ENCODE peak calls at places on chromosomes 12 and 14, in eight cellular contexts. One of them, this sample, is unnamed.

GRCh38 chr12:132359551-132359950 is 30.2 kb upstream of the GALNT9 start:
- DNase-seq in NCI-H774: no peak
- DNase-seq in CD8-positive, alpha-beta memory T cell: no peak
- DNase-seq in left cardiac atrium: peak; percentile 3
- DNase-seq in T-helper 2 cell: no peak
- DNase-seq in C1 segment of cervical spinal cord: no peak
- DNase-seq in CD8-positive, alpha-beta T cell: no peak
- DNase-seq in upper lobe of left lung: no peak
- DNase-seq in this sample: no peak

GRCh38 chr12:49637401-49637800 is 14.0 kb downstream of the PRPF40B start:
- DNase-seq in left cardiac atrium: no peak
- DNase-seq in C1 segment of cervical spinal cord: no peak
- DNase-seq in CD8-positive, alpha-beta memory T cell: no peak
- DNase-seq in CD8-positive, alpha-beta T cell: no peak
- DNase-seq in upper lobe of left lung: no peak
- DNase-seq in NCI-H774: no peak
- DNase-seq in T-helper 2 cell: no peak
- DNase-seq in this sample: no peak

GRCh38 chr12:49880756-49881390 is 22.8 kb downstream of the FAIM2 start:
- DNase-seq in CD8-positive, alpha-beta memory T cell: no peak
- DNase-seq in C1 segment of cervical spinal cord: no peak
- DNase-seq in CD8-positive, alpha-beta T cell: no peak
- DNase-seq in NCI-H774: no peak
- DNase-seq in left cardiac atrium: no peak
- DNase-seq in upper lobe of left lung: no peak
- DNase-seq in T-helper 2 cell: no peak
- DNase-seq in this sample: no peak

GRCh38 chr14:64682173-64682710 is 22.0 kb upstream of the PLEKHG3 start:
- DNase-seq in NCI-H774: no peak
- DNase-seq in T-helper 2 cell: no peak
- DNase-seq in CD8-positive, alpha-beta memory T cell: no peak
- DNase-seq in left cardiac atrium: peak; percentile 86
- DNase-seq in CD8-positive, alpha-beta T cell: no peak
- DNase-seq in C1 segment of cervical spinal cord: peak; percentile 13
- DNase-seq in upper lobe of left lung: no peak
- DNase-seq in this sample: no peak

GRCh38 chr12:51866762-51867161 is 18.2 kb upstream of the FIGNL2 start:
- DNase-seq in C1 segment of cervical spinal cord: no peak
- DNase-seq in T-helper 2 cell: no peak
- DNase-seq in upper lobe of left lung: no peak
- DNase-seq in CD8-positive, alpha-beta T cell: no peak
- DNase-seq in CD8-positive, alpha-beta memory T cell: no peak
- DNase-seq in NCI-H774: no peak
- DNase-seq in left cardiac atrium: no peak
- DNase-seq in this sample: no peak

GRCh38 chr12:101608301-101609133 is 13.7 kb downstream of the MYBPC1 start:
- DNase-seq in CD8-positive, alpha-beta T cell: no peak
- DNase-seq in upper lobe of left lung: peak; percentile 67
- DNase-seq in CD8-positive, alpha-beta memory T cell: no peak
- DNase-seq in NCI-H774: peak; percentile 33
- DNase-seq in T-helper 2 cell: no peak
- DNase-seq in left cardiac atrium: no peak
- DNase-seq in C1 segment of cervical spinal cord: no peak
- DNase-seq in this sample: no peak

GRCh38 chr12:116863275-116863767 is 17.9 kb downstream of the HRK start:
- DNase-seq in CD8-positive, alpha-beta memory T cell: no peak
- DNase-seq in C1 segment of cervical spinal cord: no peak
- DNase-seq in left cardiac atrium: no peak
- DNase-seq in CD8-positive, alpha-beta T cell: no peak
- DNase-seq in NCI-H774: no peak
- DNase-seq in T-helper 2 cell: no peak
- DNase-seq in upper lobe of left lung: no peak
- DNase-seq in this sample: no peak

GRCh38 chr12:6074394-6074793 is 50.1 kb downstream of the VWF start:
- DNase-seq in CD8-positive, alpha-beta memory T cell: no peak
- DNase-seq in T-helper 2 cell: peak; percentile 45
- DNase-seq in CD8-positive, alpha-beta T cell: peak; percentile 37
- DNase-seq in upper lobe of left lung: no peak
- DNase-seq in C1 segment of cervical spinal cord: no peak
- DNase-seq in left cardiac atrium: no peak
- DNase-seq in NCI-H774: no peak
- DNase-seq in this sample: peak; percentile 66

GRCh38 chr12:108568653-108569154 is 6.3 kb downstream of the ISCU start:
- DNase-seq in CD8-positive, alpha-beta memory T cell: peak; percentile 23
- DNase-seq in T-helper 2 cell: peak; percentile 98
- DNase-seq in NCI-H774: no peak
- DNase-seq in CD8-positive, alpha-beta T cell: peak; percentile 60
- DNase-seq in left cardiac atrium: no peak
- DNase-seq in C1 segment of cervical spinal cord: no peak
- DNase-seq in upper lobe of left lung: no peak
- DNase-seq in this sample: no peak

GRCh38 chr12:131597327-131597726 is 113.6 kb upstream of the SFSWAP start:
- DNase-seq in upper lobe of left lung: no peak
- DNase-seq in CD8-positive, alpha-beta memory T cell: no peak
- DNase-seq in left cardiac atrium: no peak
- DNase-seq in T-helper 2 cell: no peak
- DNase-seq in NCI-H774: no peak
- DNase-seq in CD8-positive, alpha-beta T cell: no peak
- DNase-seq in C1 segment of cervical spinal cord: no peak
- DNase-seq in this sample: no peak

GRCh38 chr12:68397566-68398158 is 65.5 kb upstream of the MDM1 start:
- DNase-seq in C1 segment of cervical spinal cord: no peak
- DNase-seq in left cardiac atrium: no peak
- DNase-seq in T-helper 2 cell: no peak
- DNase-seq in NCI-H774: no peak
- DNase-seq in CD8-positive, alpha-beta T cell: no peak
- DNase-seq in CD8-positive, alpha-beta memory T cell: no peak
- DNase-seq in upper lobe of left lung: no peak
- DNase-seq in this sample: no peak

GRCh38 chr12:85874064-85874463 is at the start of gene NTS:
- DNase-seq in CD8-positive, alpha-beta memory T cell: no peak
- DNase-seq in T-helper 2 cell: no peak
- DNase-seq in C1 segment of cervical spinal cord: no peak
- DNase-seq in left cardiac atrium: no peak
- DNase-seq in NCI-H774: no peak
- DNase-seq in upper lobe of left lung: no peak
- DNase-seq in CD8-positive, alpha-beta T cell: no peak
- DNase-seq in this sample: no peak

This sample was measured in GDM1.